ENCODE peak calls at places on chromosome 22, in nine cellular contexts. One of them, this sample, is unnamed.

GRCh38 chr22:41825376-41825775 is 7.5 kb upstream of the SREBF2 start:
- DNase-seq in IMR-90: peak; percentile 42
- DNase-seq in ovary: no peak
- DNase-seq in esophagus muscularis mucosa: no peak
- DNase-seq in breast epithelium: no peak
- DNase-seq in adrenal gland: peak; percentile 49
- DNase-seq in A549: no peak
- DNase-seq in spleen: no peak
- DNase-seq in esophagus squamous epithelium: no peak
- DNase-seq in this sample: no peak

GRCh38 chr22:38103641-38104040 is 6.8 kb downstream of the BAIAP2L2 start:
- DNase-seq in ovary: no peak
- DNase-seq in A549: no peak
- DNase-seq in breast epithelium: no peak
- DNase-seq in esophagus squamous epithelium: no peak
- DNase-seq in adrenal gland: no peak
- DNase-seq in IMR-90: no peak
- DNase-seq in spleen: no peak
- DNase-seq in esophagus muscularis mucosa: no peak
- DNase-seq in this sample: no peak

GRCh38 chr22:42584364-42584940 is 30.2 kb downstream of the POLDIP3 start:
- DNase-seq in adrenal gland: no peak
- DNase-seq in IMR-90: no peak
- DNase-seq in A549: no peak
- DNase-seq in breast epithelium: no peak
- DNase-seq in ovary: no peak
- DNase-seq in spleen: no peak
- DNase-seq in esophagus squamous epithelium: no peak
- DNase-seq in esophagus muscularis mucosa: no peak
- DNase-seq in this sample: no peak

GRCh38 chr22:38455530-38456271 is 702 bp upstream of the KCNJ4 start:
- DNase-seq in IMR-90: peak; percentile 26
- DNase-seq in adrenal gland: no peak
- DNase-seq in spleen: no peak
- DNase-seq in esophagus muscularis mucosa: no peak
- DNase-seq in A549: no peak
- DNase-seq in ovary: no peak
- DNase-seq in esophagus squamous epithelium: no peak
- DNase-seq in breast epithelium: no peak
- DNase-seq in this sample: no peak

GRCh38 chr22:19510919-19511341 is 13.3 kb downstream of the CLDN5 start:
- DNase-seq in esophagus muscularis mucosa: no peak
- DNase-seq in adrenal gland: no peak
- DNase-seq in ovary: no peak
- DNase-seq in breast epithelium: no peak
- DNase-seq in IMR-90: no peak
- DNase-seq in spleen: no peak
- DNase-seq in esophagus squamous epithelium: no peak
- DNase-seq in A549: no peak
- DNase-seq in this sample: no peak

GRCh38 chr22:47839586-47840245 is 1077.3 kb downstream of the TBC1D22A start:
- DNase-seq in A549: no peak
- DNase-seq in esophagus muscularis mucosa: no peak
- DNase-seq in adrenal gland: no peak
- DNase-seq in spleen: no peak
- DNase-seq in IMR-90: no peak
- DNase-seq in breast epithelium: no peak
- DNase-seq in esophagus squamous epithelium: no peak
- DNase-seq in ovary: no peak
- DNase-seq in this sample: no peak

GRCh38 chr22:46350646-46351045 is 15.1 kb downstream of the TRMU start:
- DNase-seq in breast epithelium: no peak
- DNase-seq in IMR-90: no peak
- DNase-seq in spleen: peak; percentile 63
- DNase-seq in esophagus squamous epithelium: no peak
- DNase-seq in A549: no peak
- DNase-seq in ovary: peak; percentile 21
- DNase-seq in adrenal gland: no peak
- DNase-seq in esophagus muscularis mucosa: no peak
- DNase-seq in this sample: no peak

GRCh38 chr22:20979243-20979809 is 2.8 kb upstream of the LZTR1 start:
- DNase-seq in esophagus squamous epithelium: no peak
- DNase-seq in spleen: no peak
- DNase-seq in IMR-90: peak; percentile 67
- DNase-seq in breast epithelium: peak; percentile 83
- DNase-seq in esophagus muscularis mucosa: no peak
- DNase-seq in ovary: peak; percentile 72
- DNase-seq in adrenal gland: peak; percentile 83
- DNase-seq in A549: no peak
- DNase-seq in this sample: peak; percentile 76

GRCh38 chr22:36790648-36791047 is 14.7 kb upstream of the IFT27 start:
- DNase-seq in breast epithelium: no peak
- DNase-seq in adrenal gland: no peak
- DNase-seq in esophagus muscularis mucosa: no peak
- DNase-seq in A549: no peak
- DNase-seq in IMR-90: no peak
- DNase-seq in esophagus squamous epithelium: no peak
- DNase-seq in ovary: no peak
- DNase-seq in spleen: no peak
- DNase-seq in this sample: no peak

GRCh38 chr22:22872722-22873708 is 14.6 kb upstream of the IGLL5 start:
- DNase-seq in esophagus squamous epithelium: no peak
- DNase-seq in adrenal gland: no peak
- DNase-seq in esophagus muscularis mucosa: no peak
- DNase-seq in ovary: no peak
- DNase-seq in A549: no peak
- DNase-seq in IMR-90: no peak
- DNase-seq in breast epithelium: peak; percentile 7
- DNase-seq in spleen: no peak
- DNase-seq in this sample: no peak

GRCh38 chr22:17083811-17084540 is 824 bp upstream of the IL17RA start:
- DNase-seq in A549: no peak
- DNase-seq in ovary: peak; percentile 44
- DNase-seq in breast epithelium: no peak
- DNase-seq in esophagus squamous epithelium: no peak
- DNase-seq in spleen: peak; percentile 88
- DNase-seq in esophagus muscularis mucosa: no peak
- DNase-seq in IMR-90: no peak
- DNase-seq in adrenal gland: peak; percentile 20
- DNase-seq in this sample: no peak

GRCh38 chr22:38172016-38172431 is 9.6 kb downstream of the PLA2G6 start:
- DNase-seq in esophagus muscularis mucosa: no peak
- DNase-seq in adrenal gland: no peak
- DNase-seq in IMR-90: peak; percentile 51
- DNase-seq in spleen: no peak
- DNase-seq in esophagus squamous epithelium: no peak
- DNase-seq in A549: no peak
- DNase-seq in ovary: no peak
- DNase-seq in breast epithelium: no peak
- DNase-seq in this sample: no peak

GRCh38 chr22:23269441-23270211 is 89.3 kb downstream of the BCR start:
- DNase-seq in breast epithelium: no peak
- DNase-seq in spleen: peak; percentile 89
- DNase-seq in adrenal gland: no peak
- DNase-seq in esophagus muscularis mucosa: no peak
- DNase-seq in ovary: no peak
- DNase-seq in esophagus squamous epithelium: no peak
- DNase-seq in A549: no peak
- DNase-seq in IMR-90: no peak
- DNase-seq in this sample: peak; percentile 85

GRCh38 chr22:42371112-42371900 is 60.9 kb downstream of the NFAM1 start:
- DNase-seq in A549: no peak
- DNase-seq in breast epithelium: no peak
- DNase-seq in IMR-90: no peak
- DNase-seq in esophagus squamous epithelium: no peak
- DNase-seq in esophagus muscularis mucosa: no peak
- DNase-seq in ovary: no peak
- DNase-seq in adrenal gland: no peak
- DNase-seq in spleen: no peak
- DNase-seq in this sample: no peak

GRCh38 chr22:40401532-40401931 is 31.1 kb downstream of the SGSM3 start:
- DNase-seq in IMR-90: no peak
- DNase-seq in ovary: no peak
- DNase-seq in A549: no peak
- DNase-seq in breast epithelium: no peak
- DNase-seq in esophagus squamous epithelium: no peak
- DNase-seq in adrenal gland: no peak
- DNase-seq in spleen: peak; percentile 79
- DNase-seq in esophagus muscularis mucosa: no peak
- DNase-seq in this sample: no peak

GRCh38 chr22:19679476-19680099 is 34.7 kb upstream of the SEPTIN5 start:
- DNase-seq in breast epithelium: no peak
- DNase-seq in A549: peak; percentile 7
- DNase-seq in esophagus squamous epithelium: no peak
- DNase-seq in ovary: peak; percentile 44
- DNase-seq in adrenal gland: peak; percentile 39
- DNase-seq in esophagus muscularis mucosa: no peak
- DNase-seq in spleen: peak; percentile 90
- DNase-seq in IMR-90: no peak
- DNase-seq in this sample: no peak

GRCh38 chr22:28846994-28847393 is 36.4 kb upstream of the ZNRF3 start:
- DNase-seq in spleen: no peak
- DNase-seq in esophagus squamous epithelium: no peak
- DNase-seq in adrenal gland: no peak
- DNase-seq in breast epithelium: no peak
- DNase-seq in A549: no peak
- DNase-seq in IMR-90: no peak
- DNase-seq in esophagus muscularis mucosa: no peak
- DNase-seq in ovary: no peak
- DNase-seq in this sample: no peak

GRCh38 chr22:48337957-48338792 is 1489.5 kb downstream of the BRD1 start:
- DNase-seq in IMR-90: no peak
- DNase-seq in breast epithelium: no peak
- DNase-seq in ovary: no peak
- DNase-seq in adrenal gland: no peak
- DNase-seq in A549: no peak
- DNase-seq in esophagus squamous epithelium: no peak
- DNase-seq in spleen: peak; percentile 59
- DNase-seq in esophagus muscularis mucosa: no peak
- DNase-seq in this sample: no peak

GRCh38 chr22:50474711-50475651 is at the start of gene SBF1:
- DNase-seq in ovary: peak; percentile 94
- DNase-seq in esophagus muscularis mucosa: peak; percentile 96
- DNase-seq in adrenal gland: peak; percentile 95
- DNase-seq in esophagus squamous epithelium: peak; percentile 43
- DNase-seq in IMR-90: peak; percentile 84
- DNase-seq in A549: peak; percentile 86
- DNase-seq in spleen: peak; percentile 97
- DNase-seq in breast epithelium: peak; percentile 88
- DNase-seq in this sample: peak; percentile 95

GRCh38 chr22:50471962-50472361 is 2.9 kb downstream of the SBF1 start:
- DNase-seq in breast epithelium: no peak
- DNase-seq in A549: no peak
- DNase-seq in adrenal gland: no peak
- DNase-seq in ovary: no peak
- DNase-seq in esophagus squamous epithelium: no peak
- DNase-seq in spleen: no peak
- DNase-seq in IMR-90: no peak
- DNase-seq in esophagus muscularis mucosa: no peak
- DNase-seq in this sample: no peak

GRCh38 chr22:50473855-50474671 is 772 bp downstream of the SBF1 start:
- DNase-seq in IMR-90: peak; percentile 67
- DNase-seq in esophagus muscularis mucosa: no peak
- DNase-seq in breast epithelium: no peak
- DNase-seq in ovary: no peak
- DNase-seq in spleen: peak; percentile 86
- DNase-seq in esophagus squamous epithelium: no peak
- DNase-seq in A549: no peak
- DNase-seq in adrenal gland: peak; percentile 66
- DNase-seq in this sample: no peak

GRCh38 chr22:50471197-50471847 is 3.5 kb downstream of the SBF1 start:
- DNase-seq in A549: no peak
- DNase-seq in esophagus muscularis mucosa: no peak
- DNase-seq in ovary: no peak
- DNase-seq in esophagus squamous epithelium: no peak
- DNase-seq in adrenal gland: no peak
- DNase-seq in breast epithelium: no peak
- DNase-seq in IMR-90: no peak
- DNase-seq in spleen: no peak
- DNase-seq in this sample: no peak

GRCh38 chr22:50473088-50473487 is 1.7 kb downstream of the SBF1 start:
- DNase-seq in A549: peak; percentile 60
- DNase-seq in spleen: peak; percentile 79
- DNase-seq in breast epithelium: no peak
- DNase-seq in esophagus muscularis mucosa: no peak
- DNase-seq in esophagus squamous epithelium: no peak
- DNase-seq in adrenal gland: no peak
- DNase-seq in ovary: no peak
- DNase-seq in IMR-90: no peak
- DNase-seq in this sample: peak; percentile 69
- TF ChIP-seq CTCF in A549: peak; percentile 8
- TF ChIP-seq CTCF in spleen: no peak
- TF ChIP-seq CTCF in breast epithelium: no peak
- TF ChIP-seq CTCF in esophagus muscularis mucosa: no peak
- TF ChIP-seq CTCF in esophagus squamous epithelium: no peak
- TF ChIP-seq CTCF in adrenal gland: no peak
- TF ChIP-seq CTCF in ovary: no peak
- TF ChIP-seq CTCF in IMR-90: no peak
- TF ChIP-seq CTCF in this sample: peak; percentile 52

GRCh38 chr22:50443202-50443601 is 31.6 kb downstream of the SBF1 start:
- DNase-seq in IMR-90: no peak
- DNase-seq in ovary: peak; percentile 26
- DNase-seq in A549: no peak
- DNase-seq in esophagus muscularis mucosa: no peak
- DNase-seq in breast epithelium: no peak
- DNase-seq in esophagus squamous epithelium: no peak
- DNase-seq in adrenal gland: no peak
- DNase-seq in spleen: no peak
- DNase-seq in this sample: no peak
- TF ChIP-seq POLR2A in IMR-90: no peak
- TF ChIP-seq POLR2A in ovary: no peak
- TF ChIP-seq POLR2A in A549: no peak
- TF ChIP-seq POLR2A in esophagus muscularis mucosa: no peak
- TF ChIP-seq POLR2A in breast epithelium: no peak
- TF ChIP-seq POLR2A in esophagus squamous epithelium: no peak
- TF ChIP-seq POLR2A in adrenal gland: no peak
- TF ChIP-seq POLR2A in spleen: no peak
- TF ChIP-seq POLR2A in this sample: no peak

DNA sequence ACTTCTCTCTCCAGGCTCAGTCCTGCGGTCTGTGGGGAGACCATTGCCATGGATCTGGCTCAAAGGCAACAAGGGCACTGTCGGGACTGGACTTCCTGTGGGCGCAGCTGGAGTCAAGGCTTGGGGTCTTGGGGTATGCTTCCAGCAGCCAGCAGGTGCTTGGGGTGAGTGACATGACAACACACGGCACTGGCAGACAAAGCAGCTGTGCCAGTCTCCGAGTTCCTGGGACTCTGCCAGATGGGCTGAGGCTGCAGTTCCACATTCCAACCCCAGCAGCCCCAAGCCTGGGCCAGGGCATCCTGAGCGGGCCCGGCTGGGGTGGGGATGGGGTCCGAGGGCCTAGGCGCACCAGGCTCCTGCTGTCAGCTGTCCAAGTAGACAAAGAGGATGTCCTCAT is 12.3 kb downstream of the GUCD1 start:
- DNase-seq in breast epithelium: peak; percentile 60
- DNase-seq in esophagus squamous epithelium: no peak
- DNase-seq in esophagus muscularis mucosa: no peak
- DNase-seq in A549: no peak
- DNase-seq in adrenal gland: no peak
- DNase-seq in ovary: no peak
- DNase-seq in IMR-90: no peak
- DNase-seq in spleen: no peak
- DNase-seq in this sample: no peak
- H3K9me3 ChIP-seq in breast epithelium: no peaks in the 10 kb centered on the region
- H3K9me3 ChIP-seq in esophagus squamous epithelium: no peaks in the 10 kb centered on the region
- H3K9me3 ChIP-seq in esophagus muscularis mucosa: no peaks in the 10 kb centered on the region
- H3K9me3 ChIP-seq in A549: no peaks in the 10 kb centered on the region
- H3K9me3 ChIP-seq in adrenal gland: no peaks in the 10 kb centered on the region
- H3K9me3 ChIP-seq in ovary: no peaks in the 10 kb centered on the region
- H3K9me3 ChIP-seq in IMR-90: no peaks in the 10 kb centered on the region
- H3K9me3 ChIP-seq in spleen: no peaks in the 10 kb centered on the region
- H3K9me3 ChIP-seq in this sample: no peaks in the 10 kb centered on the region

GRCh38 chr22:32444068-32444467 is 20.2 kb downstream of the BPIFC start:
- DNase-seq in IMR-90: no peak
- DNase-seq in A549: peak; percentile 13
- DNase-seq in esophagus muscularis mucosa: no peak
- DNase-seq in esophagus squamous epithelium: no peak
- DNase-seq in adrenal gland: no peak
- DNase-seq in spleen: no peak
- DNase-seq in breast epithelium: no peak
- DNase-seq in ovary: no peak
- DNase-seq in this sample: peak; percentile 67
- TF ChIP-seq CTCF in IMR-90: no peak
- TF ChIP-seq CTCF in A549: peak; percentile 29
- TF ChIP-seq CTCF in esophagus muscularis mucosa: no peak
- TF ChIP-seq CTCF in esophagus squamous epithelium: no peak
- TF ChIP-seq CTCF in adrenal gland: no peak
- TF ChIP-seq CTCF in spleen: no peak
- TF ChIP-seq CTCF in breast epithelium: peak; percentile 24
- TF ChIP-seq CTCF in ovary: no peak
- TF ChIP-seq CTCF in this sample: peak; percentile 62